ENCODE peak calls at places on chromosomes 13 and 19, in six cellular contexts. U is astrocyte of the spinal cord; N is body of pancreas; V is hepatic stellate cell; R is stimulated activated CD4-positive, alpha-beta T cell treated with anti-CD3 and anti-CD28 coated beads, Interleukin-4, amount 100 ng/mL, for 48 hours; Q is activated CD4-positive, CD25-positive, alpha-beta regulatory T cell treated with anti-CD3 and anti-CD28 coated beads, Interleukin-2, amount 50 U/mL, for 72 hours. F is an unnamed sample.

GRCh38 chr19:42121036-42121621 is 11.1 kb downstream of the POU2F2 start:
- DNase-seq in U (no peak), Q (no peak), V (no peak), R (no peak), N (no peak), F (no peak)

GRCh38 chr13:31962661-31963345 is 68.8 kb upstream of the FRY start:
- DNase-seq in U (no peak), Q (no peak), N (no peak), V (no peak), R (no peak), F (no peak)

GRCh38 chr19:1063030-1063908 is 3.7 kb upstream of the ARHGAP45 start:
- DNase-seq in V (no peak), R (no peak), N (no peak), Q (peak; percentile 67), U (no peak), F (no peak)

GRCh38 chr13:45928843-45929242 is 77.3 kb upstream of the SIAH3 start:
- DNase-seq in V (no peak), U (no peak), N (peak; percentile 49), Q (no peak), R (no peak), F (no peak)

GRCh38 chr19:13976446-13976845 is 24.1 kb downstream of the DCAF15 start:
- DNase-seq in Q (no peak), U (no peak), N (no peak), V (no peak), R (no peak), F (no peak)

GRCh38 chr13:27012482-27013197 is 159.0 kb downstream of the USP12 start:
- DNase-seq in Q (no peak), U (peak; percentile 78), N (no peak), V (peak; percentile 60), R (no peak), F (no peak)

GRCh38 chr13:30798776-30799625 is 63.7 kb downstream of the ALOX5AP start:
- DNase-seq in N (no peak), R (no peak), Q (no peak), U (peak; percentile 66), V (no peak), F (no peak)

GRCh38 chr19:45467115-45467455 is 711 bp upstream of the FOSB start:
- DNase-seq in V (peak; percentile 31), R (no peak), Q (no peak), U (no peak), N (no peak), F (no peak)

GRCh38 chr19:35030257-35031071 is at the start of gene SCN1B:
- DNase-seq in R (peak; percentile 71), U (peak; percentile 67), Q (peak; percentile 65), N (peak; percentile 79), V (peak; percentile 91), F (peak; percentile 68)

GRCh38 chr19:4717191-4717965 is 6.3 kb downstream of the DPP9 start:
- DNase-seq in Q (no peak), R (no peak), U (peak; percentile 84), N (no peak), V (peak; percentile 64), F (no peak)

GRCh38 chr13:93316848-93317247 is 90.2 kb downstream of the GPC6 start:
- DNase-seq in Q (no peak), U (no peak), N (no peak), V (no peak), R (no peak), F (no peak)

GRCh38 chr13:113548171-113548641 is 36.3 kb upstream of the TFDP1 start:
- DNase-seq in Q (no peak), V (no peak), N (no peak), U (peak; percentile 75), R (no peak), F (no peak)

GRCh38 chr13:34044041-34044440 is 226.1 kb downstream of the RFC3 start:
- DNase-seq in N (no peak), U (peak; percentile 34), R (no peak), V (no peak), Q (no peak), F (no peak)

GRCh38 chr13:110397445-110397844 is 90.4 kb downstream of the COL4A2 start:
- DNase-seq in N (no peak), Q (no peak), R (no peak), V (no peak), U (no peak), F (no peak)

GRCh38 chr13:98171806-98172569 is 5.1 kb downstream of the RNF113B start:
- DNase-seq in N (peak; percentile 33), U (peak; percentile 59), R (no peak), Q (no peak), V (peak; percentile 41), F (no peak)

GRCh38 chr19:18436651-18437478 is 1.1 kb downstream of the ISYNA1 start:
- DNase-seq in R (peak; percentile 66), U (peak; percentile 86), Q (peak; percentile 59), V (peak; percentile 92), N (peak; percentile 83), F (peak; percentile 91)

GRCh38 chr19:35055715-35056179 is 14.2 kb downstream of the HPN start:
- DNase-seq in N (no peak), V (no peak), R (no peak), Q (no peak), U (no peak), F (no peak)

GRCh38 chr13:110503979-110504499 is 57.5 kb downstream of the RAB20 start:
- DNase-seq in Q (no peak), V (no peak), N (no peak), R (no peak), U (no peak), F (no peak)

GRCh38 chr13:76210262-76210661 is 574.1 kb downstream of the LMO7 start:
- DNase-seq in N (no peak), V (no peak), R (no peak), U (no peak), Q (no peak), F (no peak)

GRCh38 chr19:4974855-4975469 is 6.0 kb downstream of the KDM4B start:
- DNase-seq in R (no peak), U (no peak), Q (no peak), V (no peak), N (no peak), F (no peak)

GRCh38 chr13:93262729-93263128 is 36.1 kb downstream of the GPC6 start:
- DNase-seq in R (no peak), N (no peak), V (peak; percentile 17), Q (no peak), U (peak; percentile 71), F (no peak)

GRCh38 chr13:39016789-39017188 is 21.1 kb downstream of the PROSER1 start:
- DNase-seq in U (peak; percentile 36), V (no peak), R (no peak), Q (no peak), N (no peak), F (peak; percentile 18)

GRCh38 chr13:76812206-76812882 is 73.9 kb downstream of the KCTD12 start:
- DNase-seq in V (no peak), R (no peak), U (no peak), Q (no peak), N (no peak), F (no peak)

GRCh38 chr13:77891486-77891885 is 27.1 kb downstream of the EDNRB start:
- DNase-seq in V (no peak), U (no peak), Q (no peak), N (no peak), R (no peak), F (no peak)

GRCh38 chr19:49855277-49855675 is 4.3 kb downstream of the PTOV1 start:
- DNase-seq in N (peak; percentile 13), R (no peak), U (no peak), Q (no peak), V (no peak), F (no peak)

GRCh38 chr13:51906581-51906980 is 44.8 kb downstream of the CCDC70 start:
- DNase-seq in U (peak; percentile 4), N (peak; percentile 56), R (no peak), Q (no peak), V (no peak), F (no peak)

GRCh38 chr13:84405286-84405685 is 523.0 kb upstream of the SLITRK1 start:
- DNase-seq in N (no peak), R (no peak), Q (no peak), V (peak; percentile 2), U (peak; percentile 34), F (no peak)

GRCh38 chr19:51086153-51086850 is 3.6 kb upstream of the KLK14 start:
- DNase-seq in R (no peak), U (no peak), N (peak; percentile 94), Q (no peak), V (no peak), F (no peak)

GRCh38 chr19:54481326-54481930 is 8.3 kb upstream of the CDC42EP5 start:
- DNase-seq in R (no peak), V (no peak), Q (peak; percentile 57), N (peak; percentile 32), U (no peak), F (no peak)

GRCh38 chr19:15644066-15644741 is 3.5 kb downstream of the CYP4F3 start:
- DNase-seq in U (no peak), R (no peak), Q (no peak), N (no peak), V (no peak), F (no peak)

GRCh38 chr19:10353793-10354391 is 14.5 kb upstream of the ICAM3 start:
- DNase-seq in R (peak; percentile 51), N (peak; percentile 27), Q (peak; percentile 69), U (peak; percentile 22), V (no peak), F (no peak)

GRCh38 chr13:24253520-24254150 is 55.7 kb upstream of the C1QTNF9 start:
- DNase-seq in V (no peak), R (no peak), Q (no peak), U (no peak), N (no peak), F (no peak)

GRCh38 chr19:55585658-55586339 is 5.2 kb upstream of the ZNF579 start:
- DNase-seq in V (peak; percentile 66), Q (no peak), U (peak; percentile 84), R (no peak), N (peak; percentile 82), F (no peak)

GRCh38 chr13:49217962-49218492 is 2.1 kb upstream of the MLNR start:
- DNase-seq in Q (no peak), V (no peak), R (no peak), U (no peak), N (no peak), F (no peak)

GRCh38 chr19:18219911-18220631 is 6.2 kb downstream of the PDE4C start:
- DNase-seq in N (no peak), U (no peak), R (no peak), V (no peak), Q (no peak), F (no peak)

GRCh38 chr19:4415352-4415751 is 12.9 kb downstream of the CHAF1A start:
- DNase-seq in Q (no peak), R (no peak), V (no peak), N (no peak), U (no peak), F (no peak)

GRCh38 chr13:109933476-109933875 is 147.1 kb upstream of the IRS2 start:
- DNase-seq in Q (no peak), V (no peak), R (no peak), U (no peak), N (no peak), F (no peak)

GRCh38 chr19:54429176-54429495 is 13.9 kb downstream of the TTYH1 start:
- DNase-seq in N (no peak), V (no peak), R (no peak), U (no peak), Q (no peak), F (no peak)

F was measured in GM12891.